ENCODE peak calls at places on chromosomes 6 and 20, in nine cellular contexts. I, T, V, M, E, U, P, A and S are unnamed samples.

GRCh38 chr6:29845405-29846006 is 17.9 kb downstream of the HLA-G start:
- DNase-seq in I (no peak), T (no peak), V (no peak), M (no peak), E (no peak), U (no peak), P (no peak), A (no peak), S (no peak)

GRCh38 chr20:40232288-40232687 is 456.7 kb downstream of the MAFB start:
- DNase-seq in I (no peak), T (no peak), V (no peak), M (no peak), E (peak; percentile 92), U (no peak), P (no peak), A (no peak), S (no peak)

GRCh38 chr6:85483041-85483700 is 33.3 kb downstream of the NT5E start:
- DNase-seq in I (peak; percentile 50), T (peak; percentile 56), V (peak; percentile 78), M (peak; percentile 88), E (peak; percentile 83), U (peak; percentile 94), P (peak; percentile 75), A (peak; percentile 64), S (peak; percentile 58)

GRCh38 chr6:128963561-128963960 is 80.6 kb downstream of the LAMA2 start:
- DNase-seq in I (peak; percentile 41), T (no peak), V (no peak), M (no peak), E (no peak), U (no peak), P (no peak), A (no peak), S (no peak)

GRCh38 chr6:7150381-7151064 is 42.8 kb downstream of the RREB1 start:
- DNase-seq in I (no peak), T (no peak), V (peak; percentile 77), M (no peak), E (no peak), U (peak; percentile 83), P (no peak), A (no peak), S (peak; percentile 69)

GRCh38 chr6:106519460-106520394 is 109.6 kb downstream of the RTN4IP1 start:
- DNase-seq in I (peak; percentile 98), T (no peak), V (no peak), M (no peak), E (peak; percentile 74), U (no peak), P (no peak), A (no peak), S (no peak)

GRCh38 chr6:159943101-159943632 is 25.7 kb upstream of the IGF2R start:
- DNase-seq in I (peak; percentile 37), T (no peak), V (no peak), M (no peak), E (no peak), U (no peak), P (no peak), A (no peak), S (no peak)

GRCh38 chr20:63090682-63091571 is 84.2 kb upstream of the BHLHE23 start:
- DNase-seq in I (no peak), T (no peak), V (peak; percentile 24), M (peak; percentile 7), E (no peak), U (peak; percentile 34), P (no peak), A (no peak), S (peak; percentile 4)

GRCh38 chr6:168134399-168135201 is 55.6 kb upstream of the FRMD1 start:
- DNase-seq in I (no peak), T (no peak), V (peak; percentile 20), M (peak; percentile 11), E (no peak), U (peak; percentile 30), P (no peak), A (no peak), S (no peak)

GRCh38 chr6:135170238-135170637 is 10.9 kb upstream of the MYB start:
- DNase-seq in I (no peak), T (no peak), V (no peak), M (no peak), E (no peak), U (no peak), P (no peak), A (no peak), S (no peak)

GRCh38 chr6:135173989-135174484 is 7.1 kb upstream of the MYB start:
- DNase-seq in I (no peak), T (no peak), V (no peak), M (no peak), E (no peak), U (no peak), P (no peak), A (peak; percentile 44), S (no peak)

GRCh38 chr6:135176464-135176863 is 4.6 kb upstream of the MYB start:
- DNase-seq in I (no peak), T (no peak), V (no peak), M (no peak), E (no peak), U (no peak), P (no peak), A (no peak), S (no peak)

GRCh38 chr6:135170849-135171248 is 10.3 kb upstream of the MYB start:
- DNase-seq in I (no peak), T (no peak), V (no peak), M (no peak), E (no peak), U (no peak), P (no peak), A (no peak), S (no peak)

GRCh38 chr6:135173242-135173988 is 7.7 kb upstream of the MYB start:
- DNase-seq in I (no peak), T (no peak), V (no peak), M (no peak), E (no peak), U (no peak), P (no peak), A (no peak), S (no peak)
- TF ChIP-seq CTCF in I (no peak), T (no peak), V (no peak), M (no peak), E (no peak), U (no peak), P (no peak), A (no peak), S (no peak)

DNA sequence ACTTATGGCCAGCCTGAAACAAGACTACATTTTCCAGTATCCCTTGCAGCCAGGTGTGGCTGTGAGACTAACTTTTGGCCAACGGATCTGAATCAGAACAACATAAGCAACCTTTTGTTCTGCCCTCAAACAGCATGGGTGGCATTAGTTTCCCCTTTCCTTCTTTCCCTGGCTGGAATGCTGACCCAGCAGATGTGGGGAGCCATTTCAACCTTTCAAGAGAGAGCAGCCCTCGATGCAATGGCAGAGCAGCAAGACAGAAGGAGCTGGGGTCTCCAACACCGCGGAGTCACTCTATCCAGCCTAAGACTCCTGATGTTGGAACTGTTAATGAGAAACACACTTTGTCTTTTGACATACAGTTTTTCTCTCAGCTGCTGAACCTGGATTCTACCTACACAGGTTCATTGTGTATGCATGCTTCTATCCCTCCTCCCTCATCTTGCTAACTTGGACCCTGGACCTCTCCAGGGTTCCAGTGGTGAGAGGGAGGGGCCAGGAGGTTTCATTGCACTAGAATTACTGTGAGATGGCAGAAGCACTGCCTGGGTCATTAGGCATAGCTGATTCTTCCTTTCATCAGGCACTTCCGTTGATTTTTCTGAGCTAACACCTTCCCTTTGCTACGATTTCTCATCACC is 28.8 kb upstream of the DDR1 start:
- DNase-seq in I (no peak), T (no peak), V (no peak), M (no peak), E (no peak), U (no peak), P (no peak), A (no peak), S (no peak)
- H3K9me3 ChIP-seq in I (peaks cover 15% of the 10 kb centered on the region), T (no peaks in the 10 kb centered on the region), V (peaks cover 15% of the 10 kb centered on the region), M (no peaks in the 10 kb centered on the region), E (peaks cover 4% of the 10 kb centered on the region), U (peaks cover 20% of the 10 kb centered on the region), P (no peaks in the 10 kb centered on the region), A (no peaks in the 10 kb centered on the region), S (peaks cover 37% of the 10 kb centered on the region)

DNA sequence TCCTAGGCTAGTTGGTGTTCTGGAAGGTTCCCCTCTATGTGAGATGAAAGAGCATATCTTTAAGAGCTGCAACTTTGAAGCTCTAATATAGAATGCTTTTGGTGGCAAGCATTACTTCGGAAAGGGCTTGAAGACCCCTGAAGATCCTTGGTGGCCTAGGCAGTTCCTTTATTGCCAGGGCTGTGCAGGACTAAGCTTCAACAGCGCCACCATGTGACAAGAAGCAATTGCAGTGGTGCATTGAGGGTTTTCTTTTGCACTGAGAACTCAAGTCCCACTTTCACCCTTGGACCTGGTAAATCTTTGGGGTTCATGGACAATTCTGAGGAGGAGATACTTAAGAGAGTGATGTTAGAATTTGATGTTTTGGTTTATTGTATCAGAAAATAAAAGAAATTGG is 237.4 kb upstream of the GMDS start:
- DNase-seq in I (no peak), T (no peak), V (no peak), M (no peak), E (no peak), U (no peak), P (no peak), A (no peak), S (no peak)
- TF ChIP-seq CTCF in I (no peak), T (no peak), V (peak; percentile 51), M (no peak), E (peak; percentile 24), U (peak; percentile 49), P (no peak), A (peak; percentile 19), S (peak; percentile 48)

GRCh38 chr6:100466410-100467143 is 1.9 kb upstream of the SIM1 start:
- DNase-seq in I (no peak), T (no peak), V (peak; percentile 54), M (no peak), E (no peak), U (peak; percentile 71), P (no peak), A (no peak), S (no peak)
- H3K9me3 ChIP-seq in I (peaks cover 13% of the 10 kb centered on the region), T (no peaks in the 10 kb centered on the region), V (no peaks in the 10 kb centered on the region), M (no peaks in the 10 kb centered on the region), E (no peaks in the 10 kb centered on the region), U (no peaks in the 10 kb centered on the region), P (no peaks in the 10 kb centered on the region), A (no peaks in the 10 kb centered on the region), S (no peaks in the 10 kb centered on the region)

DNA sequence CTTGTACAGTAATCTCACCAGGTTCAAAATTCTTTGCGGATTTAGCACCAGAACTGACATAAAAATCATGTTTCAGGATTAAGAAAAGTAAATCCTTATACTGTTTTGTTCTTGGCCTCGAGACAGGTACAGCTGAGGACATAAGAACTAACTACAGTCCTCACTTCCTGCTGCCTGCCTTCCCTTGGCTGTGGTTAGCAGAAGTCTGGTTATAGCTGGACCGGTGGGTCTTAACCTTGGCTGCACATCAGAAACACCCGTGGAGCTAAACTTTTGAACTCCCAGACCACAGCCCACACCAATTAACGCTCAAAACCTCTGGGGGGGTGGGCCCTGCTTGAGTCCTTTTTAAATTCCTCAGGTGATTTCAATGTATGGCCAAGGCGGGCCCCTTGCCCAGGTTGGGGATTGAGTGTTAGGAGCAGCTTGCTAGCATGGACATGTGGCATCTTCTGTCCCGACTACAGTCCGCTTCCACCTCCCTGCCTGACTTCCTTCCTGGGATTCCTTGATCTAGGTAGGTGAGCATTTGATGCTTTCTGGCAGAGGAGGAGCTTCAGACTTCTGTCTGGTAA is 389.9 kb downstream of the ZFAND3 start:
- DNase-seq in I (peak; percentile 59), T (no peak), V (no peak), M (no peak), E (no peak), U (no peak), P (peak; percentile 20), A (no peak), S (no peak)
- TF ChIP-seq CTCF in I (no peak), T (no peak), V (no peak), M (no peak), E (no peak), U (no peak), P (no peak), A (no peak), S (no peak)